ENCODE peak calls at places on chromosome 2, in eight cellular contexts. H, E, S, O, T, C, B and L are unnamed samples.

GRCh38 chr2:5696741-5697521 is 4.7 kb downstream of the SOX11 start:
- DNase-seq in H (no peak), O (peak; percentile 35), S (no peak), B (no peak), E (no peak), C (no peak), T (no peak), L (no peak)

GRCh38 chr2:237223208-237223861 is 137.6 kb downstream of the COPS8 start:
- DNase-seq in E (no peak), H (peak; percentile 64), B (no peak), T (no peak), S (no peak), O (peak; percentile 97), C (no peak), L (no peak)

GRCh38 chr2:45008296-45009129 is 739 bp downstream of the SIX2 start:
- DNase-seq in H (no peak), S (no peak), E (no peak), O (no peak), C (peak; percentile 36), B (no peak), T (no peak), L (no peak)

GRCh38 chr2:39099820-39100728 is 20.8 kb downstream of the SOS1 start:
- DNase-seq in O (no peak), B (no peak), C (no peak), S (no peak), T (no peak), E (no peak), H (no peak), L (no peak)

GRCh38 chr2:23449413-23449812 is 64.4 kb downstream of the KLHL29 start:
- DNase-seq in O (no peak), T (no peak), H (no peak), B (no peak), S (no peak), E (no peak), C (no peak), L (no peak)

GRCh38 chr2:239824866-239825704 is 200.1 kb downstream of the NDUFA10 start:
- DNase-seq in O (no peak), H (peak; percentile 10), E (peak; percentile 6), B (no peak), T (no peak), C (no peak), S (no peak), L (no peak)

GRCh38 chr2:234138836-234139235 is 88.3 kb downstream of the SPP2 start:
- DNase-seq in E (no peak), C (no peak), B (peak; percentile 24), O (no peak), T (no peak), H (no peak), S (no peak), L (no peak)

GRCh38 chr2:27737676-27738348 is 33.7 kb upstream of the MRPL33 start:
- DNase-seq in C (no peak), T (no peak), H (no peak), E (no peak), O (peak; percentile 88), S (no peak), B (peak; percentile 83), L (no peak)

GRCh38 chr2:54038835-54039234 is 68.0 kb upstream of the PSME4 start:
- DNase-seq in E (no peak), T (no peak), H (no peak), B (no peak), O (no peak), C (no peak), S (peak; percentile 19), L (no peak)

GRCh38 chr2:7115364-7115763 is 198.2 kb downstream of the RNF144A start:
- DNase-seq in T (no peak), H (no peak), S (no peak), C (no peak), B (no peak), E (no peak), O (no peak), L (no peak)

GRCh38 chr2:137192366-137193315 is 427.3 kb downstream of the THSD7B start:
- DNase-seq in C (no peak), O (peak; percentile 80), B (no peak), E (no peak), T (no peak), H (no peak), S (no peak), L (no peak)

GRCh38 chr2:15734871-15735737 is 143.4 kb downstream of the DDX1 start:
- DNase-seq in E (no peak), O (peak; percentile 18), B (no peak), C (no peak), S (no peak), T (no peak), H (no peak), L (no peak)

GRCh38 chr2:159484537-159484936 is 131.8 kb downstream of the BAZ2B start:
- DNase-seq in C (no peak), T (no peak), E (no peak), O (no peak), S (no peak), H (no peak), B (no peak), L (no peak)

DNA sequence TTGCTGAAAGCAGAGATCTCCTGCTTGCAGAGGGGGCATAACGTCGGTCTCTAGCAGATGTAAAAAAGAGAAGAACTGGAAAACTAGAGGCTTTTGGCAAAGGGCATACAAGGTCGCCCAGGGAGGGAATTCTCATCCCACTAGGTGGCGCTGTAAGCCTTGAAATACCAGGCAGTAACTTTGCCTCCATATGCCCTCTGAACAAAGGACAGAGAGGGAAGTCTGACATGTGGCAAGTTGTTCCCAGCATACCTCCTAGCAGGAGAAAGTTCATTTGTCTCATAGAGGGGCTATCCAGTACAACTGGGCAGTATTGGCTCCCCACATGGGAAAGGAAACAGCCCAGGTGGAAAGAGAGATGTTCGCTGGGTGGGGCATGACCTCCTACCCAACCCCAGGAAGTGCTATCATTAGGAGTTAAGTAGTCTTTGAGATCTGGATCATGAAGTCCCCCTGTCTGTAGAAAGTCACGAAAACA is 40.0 kb downstream of the STK17B start:
- DNase-seq in E (peak; percentile 57), C (no peak), S (peak; percentile 66), T (peak; percentile 46), B (no peak), H (no peak), O (peak; percentile 47), L (no peak)
- H3K27ac ChIP-seq in E (no peak overlapping the region), C (no peak overlapping the region), S (no peak overlapping the region), T (no peak overlapping the region), B (no peak overlapping the region), H (no peak overlapping the region), O (no peak overlapping the region), L (no peak overlapping the region)

GRCh38 chr2:72602095-72602494 is 223.7 kb downstream of the EXOC6B start:
- DNase-seq in E (no peak), C (no peak), S (no peak), T (no peak), B (no peak), O (no peak), H (no peak), L (no peak)

GRCh38 chr2:72603481-72603880 is 222.4 kb downstream of the EXOC6B start:
- DNase-seq in H (no peak), C (no peak), O (no peak), B (no peak), S (no peak), E (no peak), T (no peak), L (no peak)

GRCh38 chr2:72605836-72606442 is 219.9 kb downstream of the EXOC6B start:
- DNase-seq in C (no peak), O (peak; percentile 24), B (no peak), S (no peak), E (no peak), H (no peak), T (no peak), L (no peak)

GRCh38 chr2:72602711-72603110 is 223.1 kb downstream of the EXOC6B start:
- DNase-seq in B (no peak), O (no peak), C (no peak), T (no peak), H (no peak), S (no peak), E (no peak), L (no peak)

GRCh38 chr2:72607189-72607588 is 218.6 kb downstream of the EXOC6B start:
- DNase-seq in O (no peak), B (no peak), T (no peak), S (no peak), H (no peak), E (no peak), C (no peak), L (no peak)
- H3K27me3 ChIP-seq in O (no peaks in the 10 kb centered on the region), B (no peaks in the 10 kb centered on the region), T (no peaks in the 10 kb centered on the region), S (no peaks in the 10 kb centered on the region), H (no peaks in the 10 kb centered on the region), E (no peaks in the 10 kb centered on the region), C (no peaks in the 10 kb centered on the region), L (no peaks in the 10 kb centered on the region)

DNA sequence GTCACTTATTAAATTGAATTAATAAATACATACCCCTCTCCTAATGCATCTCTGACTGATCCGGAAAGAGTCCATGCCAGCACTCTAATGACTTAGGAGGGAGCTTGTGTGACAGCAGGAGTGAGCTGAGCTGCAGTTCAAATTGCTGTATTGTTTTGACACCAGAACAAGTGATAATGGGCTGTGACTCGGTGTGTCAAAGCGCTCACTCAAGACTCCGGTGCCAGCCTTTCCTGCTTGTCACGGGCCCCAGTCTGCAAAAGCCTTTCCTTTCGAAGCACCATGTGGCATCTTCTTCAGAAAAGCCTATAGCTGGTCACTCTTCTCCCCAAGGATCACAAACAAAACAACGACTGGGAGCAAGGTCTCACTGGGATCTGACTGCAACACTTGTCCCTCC is 43.3 kb downstream of the SATB2 start:
- DNase-seq in S (no peak), C (no peak), B (no peak), O (no peak), T (no peak), E (no peak), H (no peak), L (no peak)
- H3K4me3 ChIP-seq in S (no peak overlapping the region), C (no peak overlapping the region), B (no peak overlapping the region), O (no peak overlapping the region), T (no peak overlapping the region), E (no peak overlapping the region), H (no peak overlapping the region), L (no peak overlapping the region)

GRCh38 chr2:42886921-42887320 is 94.5 kb upstream of the HAAO start:
- DNase-seq in B (no peak), S (no peak), E (no peak), O (peak; percentile 55), T (no peak), C (peak; percentile 8), H (no peak), L (no peak)
- H3K27ac ChIP-seq in B (no peak overlapping the region), S (no peak overlapping the region), E (no peak overlapping the region), O (no peak overlapping the region), T (no peak overlapping the region), C (no peak overlapping the region), H (no peak overlapping the region), L (no peak overlapping the region)

GRCh38 chr2:176169181-176169580 is 12.1 kb downstream of the HOXD3 start:
- DNase-seq in E (no peak), H (no peak), O (no peak), C (no peak), S (no peak), T (no peak), B (no peak), L (no peak)
- H3K27me3 ChIP-seq in E (peaks cover 11% of the 10 kb centered on the region), H (peaks cover 100% of the 10 kb centered on the region), O (peaks cover 83% of the 10 kb centered on the region), C (peaks cover 5% of the 10 kb centered on the region), S (no peaks in the 10 kb centered on the region), T (peaks cover 73% of the 10 kb centered on the region), B (peaks cover 61% of the 10 kb centered on the region), L (peaks cover 51% of the 10 kb centered on the region)

GRCh38 chr2:165793161-165793778 is 777 bp downstream of the GALNT3 start:
- DNase-seq in O (peak; percentile 41), H (no peak), C (peak; percentile 59), T (no peak), S (peak; percentile 13), B (peak; percentile 28), E (peak; percentile 29), L (no peak)
- H3K4me3 ChIP-seq in O (peak overlapping the region; percentile 62), H (peak overlapping the region; percentile 67), C (peak overlapping the region; percentile 66), T (no peak overlapping the region), S (peak overlapping the region; percentile 64), B (peak overlapping the region; percentile 40), E (peak overlapping the region; percentile 58), L (peak overlapping the region; percentile 17)